ENCODE peak calls at places on chromosomes 1 and 21, in ten cellular contexts. N, M, I, Q, U, T, R, Y, P and E are unnamed samples.

GRCh38 chr1:36861380-36861779 is 172.9 kb downstream of the GRIK3 start:
- DNase-seq in N (no peak), M (no peak), I (no peak), Q (no peak), U (no peak), T (no peak), R (no peak), Y (no peak), P (no peak), E (no peak)

GRCh38 chr21:15754640-15755039 is 24.9 kb downstream of the USP25 start:
- DNase-seq in N (no peak), M (no peak), I (no peak), Q (no peak), U (no peak), T (no peak), R (peak), Y (peak), P (no peak), E (no peak)

GRCh38 chr1:64006276-64007051 is 197.0 kb upstream of the UBE2U start:
- DNase-seq in N (no peak), M (no peak), I (no peak), Q (peak), U (no peak), T (no peak), R (peak), Y (peak), P (peak), E (no peak)

GRCh38 chr1:10528066-10529014 is 53.6 kb downstream of the PEX14 start:
- DNase-seq in N (no peak), M (no peak), I (no peak), Q (peak), U (no peak), T (no peak), R (peak), Y (peak), P (no peak), E (no peak)

GRCh38 chr1:156898151-156898550 is 4.6 kb downstream of the PEAR1 start:
- DNase-seq in N (peak), M (no peak), I (no peak), Q (peak), U (no peak), T (peak), R (peak), Y (peak), P (no peak), E (no peak)

GRCh38 chr1:207833381-207833780 is 77.5 kb downstream of the CD34 start:
- DNase-seq in N (no peak), M (no peak), I (no peak), Q (no peak), U (no peak), T (no peak), R (no peak), Y (no peak), P (no peak), E (no peak)

GRCh38 chr1:151668090-151668489 is 48.5 kb downstream of the CELF3 start:
- DNase-seq in N (no peak), M (no peak), I (no peak), Q (no peak), U (no peak), T (no peak), R (no peak), Y (no peak), P (no peak), E (no peak)

GRCh38 chr21:45289655-45290515 is 2.2 kb upstream of the POFUT2 start:
- DNase-seq in N (peak), M (no peak), I (no peak), Q (no peak), U (no peak), T (peak), R (no peak), Y (peak), P (no peak), E (no peak)

GRCh38 chr1:101953623-101954022 is 43.1 kb downstream of the OLFM3 start:
- DNase-seq in N (no peak), M (no peak), I (no peak), Q (no peak), U (no peak), T (no peak), R (no peak), Y (no peak), P (no peak), E (no peak)

GRCh38 chr1:241950390-241950789 is 7.2 kb upstream of the BECN2 start:
- DNase-seq in N (no peak), M (no peak), I (peak), Q (no peak), U (no peak), T (no peak), R (no peak), Y (peak), P (no peak), E (no peak)

GRCh38 chr1:37482004-37482785 is 7.8 kb downstream of the ZC3H12A start:
- DNase-seq in N (no peak), M (no peak), I (no peak), Q (no peak), U (no peak), T (no peak), R (no peak), Y (no peak), P (no peak), E (no peak)

GRCh38 chr1:240004086-240004749 is 87.5 kb upstream of the FMN2 start:
- DNase-seq in N (peak), M (no peak), I (no peak), Q (no peak), U (no peak), T (no peak), R (no peak), Y (peak), P (peak), E (no peak)

GRCh38 chr21:26820473-26820872 is 24.7 kb downstream of the ADAMTS1 start:
- DNase-seq in N (no peak), M (no peak), I (no peak), Q (no peak), U (no peak), T (no peak), R (no peak), Y (no peak), P (no peak), E (no peak)

GRCh38 chr1:201436461-201436860 is 14.9 kb upstream of the TNNI1 start:
- DNase-seq in N (peak), M (no peak), I (no peak), Q (no peak), U (no peak), T (no peak), R (no peak), Y (no peak), P (no peak), E (no peak)
- TF ChIP-seq CTCF in N (peak), M (no peak), I (no peak), Q (no peak), U (no peak), T (no peak), R (peak), Y (peak), P (no peak), E (no peak)

GRCh38 chr1:234780112-234780511 is 170.1 kb upstream of the IRF2BP2 start:
- DNase-seq in N (no peak), M (no peak), I (no peak), Q (no peak), U (no peak), T (no peak), R (no peak), Y (no peak), P (no peak), E (peak)

GRCh38 chr1:234782057-234782800 is 172.3 kb upstream of the IRF2BP2 start:
- DNase-seq in N (no peak), M (no peak), I (no peak), Q (no peak), U (no peak), T (no peak), R (no peak), Y (no peak), P (no peak), E (peak)

GRCh38 chr1:234780531-234781162 is 170.7 kb upstream of the IRF2BP2 start:
- DNase-seq in N (peak), M (no peak), I (no peak), Q (no peak), U (no peak), T (no peak), R (no peak), Y (no peak), P (no peak), E (peak)

GRCh38 chr1:234782821-234783220 is 172.8 kb upstream of the IRF2BP2 start:
- DNase-seq in N (peak), M (no peak), I (no peak), Q (no peak), U (no peak), T (no peak), R (no peak), Y (no peak), P (no peak), E (peak)

DNA sequence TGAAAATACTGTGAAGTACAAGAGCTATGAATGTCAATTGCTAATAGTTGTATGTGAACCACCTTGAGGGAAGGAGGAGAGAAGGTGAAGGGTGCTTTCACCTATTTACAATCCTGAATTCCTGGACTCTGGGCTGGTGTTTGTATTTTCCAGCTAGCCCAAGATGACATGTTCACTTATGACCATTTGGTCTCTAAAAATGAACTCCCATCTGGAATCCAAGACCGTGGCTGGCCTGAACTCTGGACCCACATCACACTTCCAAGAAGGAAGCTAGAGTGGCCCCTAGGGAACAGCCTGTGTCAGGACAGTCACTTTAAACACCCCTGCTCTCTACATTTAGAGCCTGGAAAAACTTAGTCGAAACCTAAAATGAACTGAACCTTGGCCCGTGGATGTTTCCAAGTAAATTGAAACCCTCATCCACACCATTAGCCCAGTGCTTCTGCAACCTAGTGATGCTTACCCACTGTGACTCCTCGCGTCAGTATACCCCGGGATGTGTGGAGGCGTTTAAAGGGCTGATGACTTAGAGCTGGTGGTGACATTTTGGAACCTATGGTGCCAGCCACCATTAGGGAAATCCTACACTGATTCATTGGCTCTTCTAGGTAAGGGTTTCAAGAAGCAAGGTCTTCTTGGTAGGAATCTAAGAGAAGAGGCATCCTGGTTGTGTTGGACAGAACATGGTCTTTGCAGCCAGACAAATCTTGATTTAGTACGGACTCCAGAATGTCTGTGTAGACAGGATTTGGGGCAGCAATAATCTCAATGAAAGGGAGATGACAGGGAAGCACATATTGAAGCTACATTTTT is 171.5 kb upstream of the IRF2BP2 start:
- DNase-seq in N (peak), M (no peak), I (no peak), Q (peak), U (no peak), T (no peak), R (no peak), Y (no peak), P (peak), E (peak)
- TF ChIP-seq CTCF in N (peak), M (no peak), I (no peak), Q (no peak), U (peak), T (no peak), R (no peak), Y (no peak), P (no peak), E (no peak)

GRCh38 chr1:16006552-16007485 is 2.8 kb downstream of the SRARP start:
- DNase-seq in N (no peak), M (no peak), I (no peak), Q (no peak), U (no peak), T (peak), R (peak), Y (peak), P (peak), E (no peak)
- TF ChIP-seq CTCF in N (peak), M (no peak), I (peak), Q (no peak), U (no peak), T (no peak), R (peak), Y (peak), P (peak), E (no peak)

GRCh38 chr1:162914601-162915000 is 53.6 kb upstream of the CCDC190 start:
- DNase-seq in N (no peak), M (no peak), I (no peak), Q (no peak), U (no peak), T (no peak), R (peak), Y (no peak), P (no peak), E (no peak)

GRCh38 chr1:162912061-162912667 is 51.2 kb upstream of the CCDC190 start:
- DNase-seq in N (no peak), M (no peak), I (no peak), Q (no peak), U (no peak), T (no peak), R (no peak), Y (peak), P (no peak), E (no peak)

GRCh38 chr1:162910161-162910560 is 49.2 kb upstream of the CCDC190 start:
- DNase-seq in N (no peak), M (no peak), I (no peak), Q (no peak), U (no peak), T (no peak), R (no peak), Y (no peak), P (no peak), E (no peak)

GRCh38 chr1:162916407-162916806 is 55.4 kb upstream of the CCDC190 start:
- DNase-seq in N (no peak), M (no peak), I (peak), Q (no peak), U (no peak), T (no peak), R (peak), Y (peak), P (no peak), E (no peak)

GRCh38 chr1:162913345-162913744 is 52.4 kb upstream of the CCDC190 start:
- DNase-seq in N (no peak), M (no peak), I (no peak), Q (no peak), U (no peak), T (no peak), R (peak), Y (no peak), P (no peak), E (no peak)
- TF ChIP-seq CTCF in N (no peak), M (no peak), I (no peak), Q (no peak), U (no peak), T (no peak), R (no peak), Y (no peak), P (no peak), E (no peak)

GRCh38 chr1:35555601-35556477 is 1.4 kb downstream of the KIAA0319L start:
- DNase-seq in N (no peak), M (no peak), I (peak), Q (no peak), U (no peak), T (no peak), R (peak), Y (no peak), P (no peak), E (no peak)

GRCh38 chr1:35557611-35558373 is at the start of gene NCDN:
- DNase-seq in N (peak), M (peak), I (peak), Q (peak), U (peak), T (peak), R (peak), Y (peak), P (peak), E (peak)

GRCh38 chr1:35556494-35557117 is 597 bp downstream of the KIAA0319L start:
- DNase-seq in N (no peak), M (no peak), I (no peak), Q (no peak), U (no peak), T (no peak), R (no peak), Y (no peak), P (peak), E (no peak)

GRCh38 chr1:35558374-35559316 is 1.0 kb downstream of the NCDN start:
- DNase-seq in N (peak), M (no peak), I (no peak), Q (no peak), U (no peak), T (no peak), R (no peak), Y (no peak), P (peak), E (no peak)

DNA sequence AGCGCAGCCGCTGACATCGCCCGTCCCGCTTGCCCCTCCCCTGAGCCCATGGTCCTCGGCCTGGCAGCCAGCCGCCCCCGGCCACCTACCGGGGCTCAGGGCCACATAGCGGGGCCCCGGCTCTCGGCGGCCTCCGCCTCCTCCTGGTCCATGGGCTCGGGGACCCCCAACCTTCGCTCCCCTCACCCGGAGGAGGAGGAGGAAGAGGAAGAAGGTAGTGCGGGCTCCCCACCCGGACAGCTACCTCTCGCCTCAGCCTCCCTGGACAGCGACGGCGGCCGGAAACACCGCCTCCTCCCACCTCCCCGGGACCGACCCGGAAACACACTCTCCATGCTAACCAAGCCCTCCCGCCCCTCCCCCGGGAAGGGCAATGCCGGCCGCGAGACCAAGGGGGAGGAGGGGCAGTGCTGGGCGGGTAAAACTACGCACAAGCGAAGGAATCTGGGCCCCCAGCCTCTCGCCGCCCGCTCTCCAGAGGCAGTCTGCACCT is at the start of gene KIAA0319L:
- DNase-seq in N (peak), M (peak), I (no peak), Q (peak), U (peak), T (peak), R (no peak), Y (no peak), P (no peak), E (no peak)
- TF ChIP-seq CTCF in N (no peak), M (no peak), I (no peak), Q (no peak), U (no peak), T (no peak), R (no peak), Y (no peak), P (no peak), E (no peak)